ENCODE peak calls at places on chromosome 7, in eight cellular contexts. X is GM12865; L is activated naive CD4-positive, alpha-beta T cell treated with anti-CD3 and anti-CD28 coated beads, Interleukin-2, amount 10 ng/mL, durations not matched to agents 7 days and 5 days; Z is stimulated activated CD4-positive, alpha-beta T cell treated with anti-CD3 and anti-CD28 coated beads, Interleukin-15, amount 100 ng/mL, for 24 hours; S is GM04504; T is fibroblast of pulmonary artery; E is occipital lobe; M is HT1080. J is an unnamed sample.

GRCh38 chr7:75772081-75773077 is at the start of gene CCL26:
- DNase-seq in M (peak), T (peak), X (no peak), E (no peak), L (no peak), Z (peak), S (peak), J (no peak)

GRCh38 chr7:131623154-131623553 is 66.7 kb upstream of the PODXL start:
- DNase-seq in S (no peak), T (peak), E (no peak), M (peak), Z (no peak), X (no peak), L (no peak), J (no peak)

GRCh38 chr7:116468534-116468933 is 31.0 kb upstream of the CAV2 start:
- DNase-seq in M (no peak), Z (no peak), S (no peak), E (no peak), X (no peak), L (no peak), T (no peak), J (no peak)

GRCh38 chr7:6636741-6637543 is at the start of gene ZNF316:
- DNase-seq in L (peak), E (peak), M (no peak), S (no peak), X (peak), T (peak), Z (peak), J (peak)

GRCh38 chr7:17058568-17058967 is 176.8 kb upstream of the AGR3 start:
- DNase-seq in X (no peak), Z (no peak), T (peak), M (peak), L (no peak), S (no peak), E (no peak), J (no peak)

GRCh38 chr7:11923376-11923922 is 91.5 kb upstream of the THSD7A start:
- DNase-seq in S (no peak), T (no peak), L (no peak), M (no peak), X (no peak), Z (no peak), E (no peak), J (no peak)

GRCh38 chr7:117386125-117386709 is 41.1 kb downstream of the ASZ1 start:
- DNase-seq in T (peak), L (no peak), X (no peak), S (no peak), Z (no peak), E (no peak), M (no peak), J (no peak)

GRCh38 chr7:2042650-2043049 is 190.1 kb downstream of the MAD1L1 start:
- DNase-seq in T (no peak), L (no peak), X (no peak), Z (no peak), M (no peak), S (no peak), E (no peak), J (no peak)

GRCh38 chr7:115561341-115562110 is 469.0 kb downstream of the TFEC start:
- DNase-seq in X (no peak), S (peak), E (no peak), T (peak), M (peak), L (no peak), Z (no peak), J (no peak)

GRCh38 chr7:156895024-156895780 is 2.2 kb upstream of the LMBR1 start:
- DNase-seq in L (no peak), S (no peak), X (no peak), E (no peak), Z (no peak), M (no peak), T (no peak), J (no peak)

GRCh38 chr7:125316451-125316850 is 386.8 kb upstream of the POT1 start:
- DNase-seq in E (no peak), L (no peak), X (peak), M (peak), Z (no peak), S (no peak), T (peak), J (no peak)

GRCh38 chr7:130417215-130417614 is 23.6 kb downstream of the CEP41 start:
- DNase-seq in L (peak), S (no peak), E (no peak), T (no peak), Z (peak), X (no peak), M (no peak), J (no peak)

GRCh38 chr7:77940647-77941046 is 142.1 kb downstream of the PHTF2 start:
- DNase-seq in E (peak), M (peak), Z (peak), S (peak), X (peak), L (no peak), T (peak), J (peak)

GRCh38 chr7:70177166-70177565 is 578.9 kb downstream of the AUTS2 start:
- DNase-seq in Z (no peak), L (no peak), T (no peak), E (no peak), X (peak), S (no peak), M (peak), J (no peak)

GRCh38 chr7:75662579-75663301 is 76.0 kb downstream of the HIP1 start:
- DNase-seq in S (no peak), X (peak), T (no peak), Z (no peak), M (no peak), E (no peak), L (no peak), J (no peak)

GRCh38 chr7:43108255-43109011 is 4.0 kb upstream of the HECW1 start:
- DNase-seq in S (peak), L (peak), E (no peak), Z (peak), T (peak), M (peak), X (peak), J (peak)

GRCh38 chr7:14761506-14762296 is 140.8 kb downstream of the DGKB start:
- DNase-seq in L (no peak), Z (no peak), M (peak), S (peak), E (peak), T (peak), X (no peak), J (no peak)

GRCh38 chr7:46886669-46887374 is 695.1 kb downstream of the TNS3 start:
- DNase-seq in M (no peak), X (no peak), L (no peak), T (no peak), E (no peak), S (no peak), Z (no peak), J (no peak)

GRCh38 chr7:79403451-79403850 is 50.0 kb downstream of the MAGI2 start:
- DNase-seq in Z (no peak), E (no peak), L (no peak), M (no peak), T (peak), S (no peak), X (no peak), J (no peak)

GRCh38 chr7:69412331-69413146 is 185.7 kb upstream of the AUTS2 start:
- DNase-seq in X (peak), S (peak), Z (peak), E (peak), T (peak), M (no peak), L (no peak), J (no peak)

GRCh38 chr7:105046414-105046813 is 32.4 kb downstream of the KMT2E start:
- DNase-seq in L (no peak), Z (no peak), S (peak), E (no peak), X (no peak), M (no peak), T (peak), J (no peak)

GRCh38 chr7:26688936-26689506 is 175.4 kb downstream of the SKAP2 start:
- DNase-seq in Z (no peak), S (no peak), T (no peak), X (peak), E (no peak), L (no peak), M (no peak), J (no peak)

GRCh38 chr7:151117565-151117964 is 31.3 kb downstream of the AGAP3 start:
- DNase-seq in T (no peak), E (no peak), L (peak), S (no peak), M (no peak), Z (peak), X (peak), J (no peak)

GRCh38 chr7:43584200-43584586 is 1.3 kb downstream of the STK17A start:
- DNase-seq in T (peak), X (peak), Z (peak), S (peak), L (peak), E (no peak), M (peak), J (no peak)

GRCh38 chr7:28778781-28779180 is 179.3 kb downstream of the TRIL start:
- DNase-seq in E (no peak), Z (no peak), S (no peak), M (no peak), L (no peak), X (no peak), T (peak), J (no peak)

GRCh38 chr7:51229106-51229537 is 87.5 kb downstream of the COBL start:
- DNase-seq in Z (no peak), M (no peak), S (no peak), X (no peak), L (no peak), T (no peak), E (peak), J (peak)

GRCh38 chr7:151448261-151449252 is 8.6 kb upstream of the CRYGN start:
- DNase-seq in E (no peak), M (peak), T (peak), Z (peak), S (no peak), X (peak), L (peak), J (peak)

GRCh38 chr7:2510909-2511768 is 8.4 kb upstream of the LFNG start:
- DNase-seq in E (no peak), S (no peak), L (peak), Z (peak), M (no peak), T (no peak), X (peak), J (no peak)

GRCh38 chr7:149799397-149800168 is 26.2 kb upstream of the ZNF467 start:
- DNase-seq in X (peak), S (no peak), Z (peak), L (peak), T (peak), E (no peak), M (no peak), J (no peak)

GRCh38 chr7:157559596-157560257 is 222.9 kb downstream of the DNAJB6 start:
- DNase-seq in X (no peak), T (no peak), M (no peak), S (no peak), Z (no peak), E (no peak), L (peak), J (no peak)

GRCh38 chr7:39948375-39948774 is 1.7 kb upstream of the CDK13 start:
- DNase-seq in X (peak), S (no peak), L (no peak), Z (peak), E (no peak), T (no peak), M (no peak), J (no peak)

GRCh38 chr7:22569586-22570321 is 69.8 kb upstream of the STEAP1B start:
- DNase-seq in X (peak), E (peak), T (peak), S (no peak), L (peak), M (peak), Z (no peak), J (no peak)

GRCh38 chr7:99116151-99116550 is 27.8 kb downstream of the SMURF1 start:
- DNase-seq in E (no peak), L (no peak), T (no peak), M (no peak), Z (no peak), X (no peak), S (no peak), J (no peak)

GRCh38 chr7:46229409-46229808 is 308.3 kb upstream of the IGFBP3 start:
- DNase-seq in T (peak), M (peak), L (no peak), E (no peak), Z (no peak), S (peak), X (no peak), J (peak)

GRCh38 chr7:949021-949934 is 5.2 kb downstream of the ADAP1 start:
- DNase-seq in X (no peak), L (no peak), Z (no peak), S (no peak), M (no peak), E (no peak), T (no peak), J (no peak)

GRCh38 chr7:17696422-17696821 is 243.9 kb downstream of the SNX13 start:
- DNase-seq in T (peak), L (no peak), S (no peak), Z (no peak), M (peak), E (peak), X (no peak), J (peak)

GRCh38 chr7:120799147-120799546 is 58.8 kb downstream of the TSPAN12 start:
- DNase-seq in T (no peak), Z (no peak), L (no peak), E (no peak), S (no peak), M (no peak), X (no peak), J (no peak)

J was measured in COLO829.